ENCODE peak calls at places on chromosome 6, in nine cellular contexts. A is IMR-90, U is cardiac muscle cell, T is ovary, C is hepatocyte, Q is upper lobe of right lung, K is uterus, B is HepG2, O is foreskin fibroblast. M is an unnamed sample.

GRCh38 chr6:108454356-108454755 is 106.4 kb upstream of the FOXO3 start:
- DNase-seq in O (no peak), B (no peak), C (peak; percentile 46), K (no peak), A (no peak), U (no peak), Q (no peak), T (no peak), M (no peak)

GRCh38 chr6:96059586-96059985 is 43.8 kb downstream of the FUT9 start:
- DNase-seq in A (no peak), K (no peak), Q (no peak), C (no peak), B (no peak), O (no peak), T (no peak), U (no peak), M (no peak)

GRCh38 chr6:37376078-37376743 is 22.4 kb downstream of the RNF8 start:
- DNase-seq in A (no peak), K (no peak), U (no peak), O (no peak), B (no peak), Q (no peak), T (no peak), C (no peak), M (no peak)

GRCh38 chr6:42095776-42096541 is 45.6 kb downstream of the TAF8 start:
- DNase-seq in T (no peak), O (no peak), U (peak; percentile 31), C (no peak), B (peak; percentile 74), K (no peak), Q (no peak), A (no peak), M (peak; percentile 38)

GRCh38 chr6:128519931-128520435 is 416 bp downstream of the PTPRK start:
- DNase-seq in O (peak; percentile 59), B (no peak), Q (peak; percentile 86), K (peak; percentile 62), T (peak; percentile 59), C (no peak), U (no peak), A (no peak), M (no peak)

GRCh38 chr6:124339610-124340339 is 536.1 kb downstream of the NKAIN2 start:
- DNase-seq in C (no peak), Q (no peak), T (no peak), A (no peak), O (no peak), K (no peak), U (no peak), B (no peak), M (no peak)

GRCh38 chr6:21277601-21278043 is 315.9 kb upstream of the SOX4 start:
- DNase-seq in T (no peak), O (peak; percentile 17), U (no peak), C (peak; percentile 56), Q (no peak), B (no peak), A (no peak), K (no peak), M (no peak)

GRCh38 chr6:166691199-166691598 is 64.1 kb upstream of the RPS6KA2 start:
- DNase-seq in Q (peak; percentile 64), T (no peak), A (peak; percentile 54), O (peak; percentile 14), B (no peak), C (peak; percentile 41), U (peak; percentile 84), K (peak; percentile 33), M (no peak)

GRCh38 chr6:57221191-57221935 is 744 bp downstream of the RAB23 start:
- DNase-seq in A (peak; percentile 45), T (peak; percentile 40), K (peak; percentile 74), U (peak; percentile 83), Q (peak; percentile 78), C (peak; percentile 80), O (peak; percentile 88), B (peak; percentile 62), M (peak; percentile 90)

GRCh38 chr6:26200918-26201721 is 113.9 kb downstream of the HFE start:
- DNase-seq in O (no peak), C (no peak), T (no peak), U (no peak), A (no peak), B (no peak), Q (no peak), K (no peak), M (no peak)

GRCh38 chr6:131868836-131869235 is 61.0 kb downstream of the ENPP1 start:
- DNase-seq in C (no peak), K (no peak), Q (no peak), U (no peak), T (no peak), B (no peak), O (no peak), A (peak; percentile 38), M (no peak)

GRCh38 chr6:131981624-131981978 is 30.4 kb upstream of the CCN2 start:
- DNase-seq in Q (no peak), A (no peak), U (no peak), C (no peak), T (no peak), O (no peak), K (no peak), B (no peak), M (no peak)

GRCh38 chr6:117188627-117189201 is 76.6 kb upstream of the VGLL2 start:
- DNase-seq in A (no peak), B (no peak), K (no peak), O (peak; percentile 4), U (no peak), T (no peak), Q (no peak), C (no peak), M (no peak)

GRCh38 chr6:157861184-157861583 is 38.1 kb downstream of the SNX9 start:
- DNase-seq in Q (no peak), K (no peak), T (no peak), C (no peak), O (no peak), U (no peak), A (no peak), B (no peak), M (no peak)

GRCh38 chr6:168332020-168332419 is 12.4 kb upstream of the DACT2 start:
- DNase-seq in B (no peak), K (no peak), U (no peak), C (no peak), A (no peak), T (no peak), O (no peak), Q (no peak), M (no peak)

GRCh38 chr6:168331058-168331457 is 11.5 kb upstream of the DACT2 start:
- DNase-seq in T (no peak), Q (no peak), B (peak; percentile 80), K (no peak), A (no peak), O (no peak), U (no peak), C (no peak), M (no peak)

GRCh38 chr6:168333471-168333870 is 13.9 kb upstream of the DACT2 start:
- DNase-seq in A (no peak), U (no peak), B (no peak), O (no peak), C (no peak), K (no peak), Q (no peak), T (no peak), M (no peak)

GRCh38 chr6:168334072-168334471 is 14.5 kb upstream of the DACT2 start:
- DNase-seq in B (no peak), O (no peak), U (no peak), C (no peak), K (no peak), A (no peak), Q (no peak), T (no peak), M (no peak)

GRCh38 chr6:168333039-168333438 is 13.5 kb upstream of the DACT2 start:
- DNase-seq in K (no peak), T (no peak), O (no peak), B (peak; percentile 44), Q (no peak), U (no peak), A (no peak), C (no peak), M (no peak)
- TF ChIP-seq CTCF in K (no peak), T (no peak), O (no peak), B (peak; percentile 29), Q (peak; percentile 17), U (peak; percentile 39), A (no peak), C (peak; percentile 34), M (peak; percentile 67)

GRCh38 chr6:159983641-159984080 is 14.8 kb downstream of the IGF2R start:
- DNase-seq in T (no peak), B (no peak), U (no peak), Q (no peak), A (peak; percentile 51), C (no peak), K (no peak), O (peak; percentile 59), M (no peak)

GRCh38 chr6:159980474-159980873 is 11.6 kb downstream of the IGF2R start:
- DNase-seq in K (no peak), C (no peak), B (no peak), U (no peak), A (no peak), O (no peak), T (no peak), Q (no peak), M (no peak)

GRCh38 chr6:159982726-159983506 is 14.0 kb downstream of the IGF2R start:
- DNase-seq in B (no peak), A (peak; percentile 33), T (no peak), C (no peak), U (no peak), O (peak; percentile 64), Q (no peak), K (no peak), M (no peak)

GRCh38 chr6:159981171-159981571 is 12.3 kb downstream of the IGF2R start:
- DNase-seq in Q (no peak), C (no peak), B (no peak), O (no peak), T (no peak), A (no peak), U (no peak), K (no peak), M (no peak)

GRCh38 chr6:159981591-159982245 is 12.8 kb downstream of the IGF2R start:
- DNase-seq in A (peak; percentile 91), C (no peak), T (peak; percentile 28), Q (no peak), B (no peak), O (peak; percentile 53), K (no peak), U (no peak), M (no peak)
- H3K4me3 ChIP-seq in A (no peak overlapping the region), C (no peak overlapping the region), T (peak overlapping the region; percentile 18), Q (peak overlapping the region; percentile 23), B (no peak overlapping the region), O (no peak overlapping the region), K (no peak overlapping the region), U (no peak overlapping the region), M (no peak overlapping the region)

DNA sequence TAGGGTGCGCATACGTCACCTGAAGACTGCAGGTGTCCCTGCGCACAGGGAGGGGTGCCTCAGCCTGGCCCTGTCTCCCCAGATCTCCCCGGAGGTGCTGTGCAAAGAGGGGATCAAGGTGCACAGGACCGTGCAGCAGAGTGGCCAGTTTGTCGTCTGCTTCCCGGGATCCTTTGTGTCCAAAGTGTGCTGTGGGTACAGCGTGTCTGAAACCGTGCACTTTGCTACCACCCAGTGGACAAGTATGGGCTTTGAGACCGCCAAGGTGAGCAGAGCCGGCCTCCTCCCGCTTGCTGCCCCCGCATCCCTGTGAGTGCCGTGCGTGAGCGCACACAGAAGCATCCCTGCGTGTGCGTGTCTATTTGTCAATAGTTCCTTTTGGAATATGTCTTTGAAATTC is 150.7 kb downstream of the DTNBP1 start:
- DNase-seq in O (no peak), A (no peak), T (no peak), B (peak; percentile 41), C (no peak), K (no peak), Q (no peak), U (peak; percentile 17), M (peak; percentile 84)
- TF ChIP-seq CTCF in O (no peak), A (no peak), T (no peak), B (peak; percentile 71), C (peak; percentile 26), K (no peak), Q (no peak), U (peak; percentile 13), M (peak; percentile 78)

GRCh38 chr6:106514281-106514885 is 114.9 kb downstream of the RTN4IP1 start:
- DNase-seq in C (no peak), U (no peak), A (no peak), B (no peak), Q (no peak), T (no peak), O (no peak), K (no peak), M (no peak)
- H3K4me3 ChIP-seq in C (no peak overlapping the region), U (no peak overlapping the region), A (no peak overlapping the region), B (peak overlapping the region; percentile 68), Q (peak overlapping the region; percentile 75), T (no peak overlapping the region), O (peak overlapping the region; percentile 84), K (no peak overlapping the region), M (no peak overlapping the region)